ENCODE peak calls at places on chromosome 22, in eight cellular contexts. X is heart left ventricle, L is adrenal gland, N is mesendoderm, S is fibroblast of lung, A is breast epithelium, F is GM23248, T is sigmoid colon. E is an unnamed sample.
A peak's percentile ranks its signal among the peaks of the same experiment; 100 is the strongest.

GRCh38 chr22:48953103-48953720 is 874.5 kb downstream of the BRD1 start:
- DNase-seq in X (no peak), L (no peak), N (no peak), S (no peak), A (no peak), F (no peak), T (no peak), E (no peak)

GRCh38 chr22:50016988-50017700 is 4.6 kb upstream of the IL17REL start:
- DNase-seq in X (no peak), L (no peak), N (no peak), S (no peak), A (no peak), F (no peak), T (peak; percentile 50), E (peak; percentile 4)

GRCh38 chr22:32951081-32951806 is 106.9 kb downstream of the SYN3 start:
- DNase-seq in X (no peak), L (peak; percentile 61), N (peak; percentile 30), S (no peak), A (no peak), F (no peak), T (no peak), E (peak; percentile 50)

GRCh38 chr22:50129121-50129734 is 39.4 kb downstream of the MOV10L1 start:
- DNase-seq in X (no peak), L (no peak), N (no peak), S (peak; percentile 77), A (no peak), F (no peak), T (no peak), E (no peak)

GRCh38 chr22:27662359-27663030 is 139.1 kb downstream of the MN1 start:
- DNase-seq in X (peak; percentile 83), L (peak; percentile 89), N (no peak), S (peak; percentile 34), A (no peak), F (no peak), T (no peak), E (peak; percentile 64)

GRCh38 chr22:41578818-41579217 is 10.8 kb downstream of the PMM1 start:
- DNase-seq in X (no peak), L (no peak), N (no peak), S (no peak), A (no peak), F (no peak), T (no peak), E (no peak)

GRCh38 chr22:37340331-37341262 is 58.3 kb downstream of the CYTH4 start:
- DNase-seq in X (no peak), L (no peak), N (no peak), S (no peak), A (no peak), F (no peak), T (no peak), E (no peak)

GRCh38 chr22:38766076-38766777 is 10.4 kb upstream of the SUN2 start:
- DNase-seq in X (no peak), L (peak; percentile 89), N (peak; percentile 89), S (peak; percentile 42), A (peak; percentile 72), F (peak; percentile 84), T (peak; percentile 79), E (peak; percentile 93)

GRCh38 chr22:19831016-19831415 is 23.7 kb downstream of the GNB1L start:
- DNase-seq in X (no peak), L (no peak), N (no peak), S (no peak), A (peak; percentile 11), F (no peak), T (no peak), E (no peak)

GRCh38 chr22:41448189-41448808 is 1.7 kb upstream of the TOB2 start:
- DNase-seq in X (peak; percentile 97), L (peak; percentile 97), N (peak; percentile 100), S (peak; percentile 99), A (peak; percentile 97), F (peak; percentile 99), T (peak; percentile 99), E (peak; percentile 97)

GRCh38 chr22:23369054-23369685 is 188.9 kb downstream of the BCR start:
- DNase-seq in X (no peak), L (no peak), N (no peak), S (no peak), A (peak; percentile 2), F (no peak), T (no peak), E (no peak)

GRCh38 chr22:35839811-35840739 is 122.4 kb downstream of the APOL5 start:
- DNase-seq in X (peak; percentile 85), L (peak; percentile 91), N (peak; percentile 99), S (peak; percentile 98), A (peak; percentile 83), F (peak; percentile 97), T (peak; percentile 94), E (peak; percentile 94)

GRCh38 chr22:23401111-23401909 is 178.8 kb downstream of the IGLL1 start:
- DNase-seq in X (no peak), L (no peak), N (peak; percentile 64), S (no peak), A (peak; percentile 53), F (peak; percentile 86), T (peak; percentile 56), E (no peak)

GRCh38 chr22:17272511-17272991 is 53.3 kb upstream of the ADA2 start:
- DNase-seq in X (peak; percentile 2), L (no peak), N (peak; percentile 95), S (no peak), A (no peak), F (no peak), T (peak; percentile 27), E (no peak)

GRCh38 chr22:46165975-46166374 is 15.6 kb downstream of the PPARA start:
- DNase-seq in X (no peak), L (no peak), N (no peak), S (peak; percentile 23), A (no peak), F (no peak), T (no peak), E (no peak)

GRCh38 chr22:50114221-50114981 is 24.6 kb downstream of the MOV10L1 start:
- DNase-seq in X (no peak), L (no peak), N (no peak), S (peak; percentile 81), A (no peak), F (peak; percentile 79), T (no peak), E (no peak)

DNA sequence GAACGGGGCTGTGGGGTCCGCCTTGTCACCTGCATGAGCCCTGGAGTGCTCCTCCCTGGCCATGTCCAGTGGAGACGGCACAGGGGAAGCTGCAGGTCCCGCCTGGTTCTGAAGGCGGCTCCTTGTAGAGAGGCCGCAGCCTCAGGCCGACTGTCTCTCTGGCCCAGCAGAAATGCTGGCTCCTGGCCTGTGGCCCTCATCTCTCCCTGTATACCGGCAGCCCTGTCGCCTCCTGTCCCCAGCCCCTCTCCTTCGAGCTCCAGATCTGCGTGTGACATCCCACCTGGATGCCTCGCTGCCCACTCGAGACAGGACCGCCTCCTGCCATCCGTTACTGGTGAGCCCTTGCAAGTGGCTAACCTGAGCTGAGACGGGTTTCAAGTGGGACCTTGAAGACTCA is 73.6 kb downstream of the PHF21B start:
- DNase-seq in X (no peak), L (no peak), N (no peak), S (no peak), A (no peak), F (no peak), T (no peak), E (no peak)
- H3K4me3 ChIP-seq in X (no peak overlapping the region), L (no peak overlapping the region), N (no peak overlapping the region), S (no peak overlapping the region), A (no peak overlapping the region), F (no peak overlapping the region), T (no peak overlapping the region), E (no peak overlapping the region)

DNA sequence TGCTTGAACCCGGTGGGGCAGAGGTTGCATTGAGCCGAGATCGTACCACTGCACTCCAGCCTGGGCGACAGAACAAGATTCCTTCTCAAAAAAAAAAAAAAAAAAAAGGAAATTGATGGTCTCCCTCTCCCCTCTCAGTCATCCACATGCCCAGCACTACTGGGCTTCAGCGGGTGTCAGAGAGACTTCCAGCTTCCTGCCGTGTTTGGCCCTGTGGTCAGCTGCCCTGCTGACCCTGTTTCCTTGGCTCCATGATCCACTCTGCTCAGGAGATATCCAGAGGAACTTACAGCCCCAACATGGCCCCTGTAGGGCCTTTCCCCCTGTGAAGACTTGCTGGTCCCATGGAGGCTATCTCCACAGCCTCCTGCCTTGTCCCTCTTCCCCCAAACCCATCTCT is 6.1 kb upstream of the PNPLA3 start:
- DNase-seq in X (no peak), L (no peak), N (no peak), S (peak; percentile 6), A (no peak), F (no peak), T (no peak), E (no peak)
- H3K4me1 ChIP-seq in X (no peaks in the 10 kb centered on the region), L (no peaks in the 10 kb centered on the region), N (no peaks in the 10 kb centered on the region), S (peaks cover 26% of the 10 kb centered on the region), A (no peaks in the 10 kb centered on the region), F (peaks cover 16% of the 10 kb centered on the region), T (no peaks in the 10 kb centered on the region), E (no peaks in the 10 kb centered on the region)

DNA sequence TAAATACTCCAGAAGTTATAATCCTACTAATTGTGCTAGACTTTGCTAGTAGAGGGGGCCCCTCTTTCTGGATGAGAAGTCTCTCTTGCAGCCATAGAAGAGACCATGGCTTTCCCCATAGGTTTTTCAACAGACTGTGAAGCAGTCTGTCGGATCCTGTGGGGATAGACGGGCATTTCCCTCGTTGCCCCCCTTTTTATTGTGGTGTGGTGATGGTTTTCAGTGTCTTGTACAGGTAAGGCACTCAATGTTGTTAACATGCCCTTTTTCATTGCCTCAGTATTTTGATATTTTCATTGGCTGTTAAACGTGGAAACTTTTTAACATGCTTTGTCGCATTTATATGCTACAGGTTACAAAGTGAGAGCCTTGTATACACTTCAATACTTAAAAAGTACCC is 16.4 kb upstream of the GAS2L1 start:
- DNase-seq in X (no peak), L (no peak), N (no peak), S (no peak), A (no peak), F (no peak), T (no peak), E (no peak)
- H3K36me3 ChIP-seq in X (peaks cover 100% of the 10 kb centered on the region), L (peaks cover 100% of the 10 kb centered on the region), N (peaks cover 19% of the 10 kb centered on the region), S (peaks cover 21% of the 10 kb centered on the region), A (no peaks in the 10 kb centered on the region), F (peaks cover 97% of the 10 kb centered on the region), T (peaks cover 82% of the 10 kb centered on the region), E (peaks cover 99% of the 10 kb centered on the region)

GRCh38 chr22:21571679-21572078 is 4.2 kb downstream of the UBE2L3 start:
- DNase-seq in X (no peak), L (no peak), N (no peak), S (no peak), A (no peak), F (no peak), T (no peak), E (no peak)

GRCh38 chr22:21567456-21568206 is at the start of gene UBE2L3:
- DNase-seq in X (peak; percentile 86), L (peak; percentile 81), N (peak; percentile 94), S (peak; percentile 80), A (peak; percentile 66), F (peak; percentile 91), T (peak; percentile 88), E (peak; percentile 89)

GRCh38 chr22:21569459-21570161 is 2.1 kb downstream of the UBE2L3 start:
- DNase-seq in X (no peak), L (no peak), N (no peak), S (no peak), A (no peak), F (no peak), T (no peak), E (no peak)

GRCh38 chr22:21568207-21569075 is 927 bp downstream of the UBE2L3 start:
- DNase-seq in X (no peak), L (peak; percentile 46), N (peak; percentile 80), S (peak; percentile 28), A (no peak), F (peak; percentile 74), T (no peak), E (peak; percentile 37)

DNA sequence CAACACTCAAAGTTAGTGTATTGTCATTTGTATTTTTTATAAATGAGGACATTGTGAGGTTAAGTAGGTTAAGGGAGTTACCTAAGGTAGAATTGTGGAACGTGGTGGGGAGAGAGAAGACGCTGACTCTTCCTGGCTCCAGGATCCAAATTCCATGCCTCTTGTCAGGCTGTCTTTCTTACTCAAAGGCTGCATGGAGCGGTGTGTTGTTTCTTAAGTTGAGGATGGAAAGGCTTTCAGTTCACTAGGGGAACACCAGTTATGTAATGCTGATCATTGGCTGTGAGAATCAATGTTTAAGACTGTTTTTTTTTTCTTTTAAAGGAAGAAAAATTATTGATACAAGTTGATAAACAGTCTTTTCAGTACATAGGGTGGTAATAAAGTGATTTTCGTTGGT is 2.9 kb downstream of the UBE2L3 start:
- DNase-seq in X (no peak), L (no peak), N (no peak), S (no peak), A (no peak), F (peak; percentile 31), T (no peak), E (no peak)
- H3K4me3 ChIP-seq in X (no peak overlapping the region), L (no peak overlapping the region), N (no peak overlapping the region), S (no peak overlapping the region), A (no peak overlapping the region), F (peak overlapping the region; percentile 89), T (no peak overlapping the region), E (no peak overlapping the region)